ENCODE peak calls at places on chromosomes 4 and X, in four cellular contexts. L is heart right ventricle, B is A549, Z is prostate gland. X is an unnamed sample.

GRCh38 chrX:40008841-40009461 is 88.8 kb downstream of the BCOR start:
- DNase-seq in Z (no peak), B (no peak), L (peak; percentile 59), X (no peak)

GRCh38 chrX:53481093-53481492 is 46.9 kb upstream of the HSD17B10 start:
- DNase-seq in L (no peak), Z (no peak), B (peak; percentile 17), X (no peak)

GRCh38 chr4:155762351-155762750 is 3.5 kb downstream of the GUCY1B1 start:
- DNase-seq in B (no peak), Z (no peak), L (no peak), X (no peak)

GRCh38 chr4:166956484-166956883 is 277.8 kb downstream of the SPOCK3 start:
- DNase-seq in Z (no peak), B (no peak), L (no peak), X (no peak)

GRCh38 chr4:176660561-176660960 is 132.2 kb downstream of the VEGFC start:
- DNase-seq in B (peak; percentile 42), Z (no peak), L (no peak), X (no peak)

GRCh38 chr4:67879486-67879885 is 4.3 kb downstream of the TMPRSS11D start:
- DNase-seq in B (no peak), Z (no peak), L (no peak), X (no peak)

GRCh38 chr4:124636793-124637192 is 75.7 kb downstream of the ANKRD50 start:
- DNase-seq in Z (no peak), L (no peak), B (no peak), X (no peak)

GRCh38 chr4:122777846-122778501 is 45.5 kb downstream of the BBS12 start:
- DNase-seq in L (no peak), Z (no peak), B (no peak), X (no peak)

GRCh38 chr4:155722816-155723499 is 35.9 kb upstream of the GUCY1B1 start:
- DNase-seq in Z (no peak), B (no peak), L (no peak), X (no peak)

GRCh38 chr4:173213296-173213695 is 44.7 kb downstream of the GALNT7 start:
- DNase-seq in Z (peak; percentile 19), B (no peak), L (no peak), X (no peak)

GRCh38 chr4:103786014-103786413 is 66.2 kb upstream of the TACR3 start:
- DNase-seq in B (peak; percentile 53), L (no peak), Z (no peak), X (no peak)

GRCh38 chr4:51885371-51885770 is 42.4 kb downstream of the DCUN1D4 start:
- DNase-seq in B (peak; percentile 19), L (no peak), Z (no peak), X (peak; percentile 37)

GRCh38 chr4:7650606-7651400 is 216.1 kb upstream of the PSAPL1 start:
- DNase-seq in Z (no peak), L (no peak), B (no peak), X (no peak)

GRCh38 chr4:105709081-105709450 is 482 bp downstream of the GSTCD start:
- DNase-seq in Z (no peak), L (no peak), B (no peak), X (no peak)

GRCh38 chr4:76458297-76458696 is 23.3 kb downstream of the SHROOM3 start:
- DNase-seq in L (no peak), Z (no peak), B (no peak), X (no peak)

GRCh38 chrX:73728518-73729023 is 165.6 kb downstream of the CHIC1 start:
- DNase-seq in Z (no peak), L (no peak), B (no peak), X (no peak)

GRCh38 chr4:23225564-23225963 is 532.8 kb downstream of the GBA3 start:
- DNase-seq in L (no peak), B (no peak), Z (no peak), X (no peak)

GRCh38 chrX:154512879-154513553 is 3.0 kb downstream of the FAM3A start:
- DNase-seq in B (no peak), L (no peak), Z (no peak), X (no peak)

GRCh38 chr4:101274888-101275752 is 72.2 kb downstream of the PPP3CA start:
- DNase-seq in L (no peak), Z (no peak), B (no peak), X (no peak)

GRCh38 chrX:51487960-51488267 is 8.5 kb downstream of the NUDT11 start:
- DNase-seq in B (no peak), Z (no peak), L (no peak), X (no peak)

GRCh38 chrX:116490091-116490490 is 27.3 kb upstream of the CT83 start:
- DNase-seq in B (peak; percentile 1), Z (no peak), L (no peak), X (no peak)

GRCh38 chr4:52076731-52077130 is 25.6 kb downstream of the SPATA18 start:
- DNase-seq in L (peak; percentile 18), B (no peak), Z (no peak), X (no peak)

GRCh38 chrX:107599371-107599970 is 28.8 kb upstream of the PRPS1 start:
- DNase-seq in L (no peak), B (no peak), Z (no peak), X (no peak)

GRCh38 chr4:22573198-22573597 is 57.3 kb upstream of the ADGRA3 start:
- DNase-seq in Z (no peak), L (peak; percentile 65), B (no peak), X (peak; percentile 6)

GRCh38 chr4:82890913-82891727 is at the start of gene SEC31A:
- DNase-seq in L (peak; percentile 97), Z (peak; percentile 96), B (peak; percentile 92), X (peak; percentile 92)

GRCh38 chr4:653080-653821 is 20.8 kb downstream of the ATP5ME start:
- DNase-seq in Z (no peak), L (no peak), B (no peak), X (no peak)

GRCh38 chrX:75151828-75152592 is 4.1 kb downstream of the ABCB7 start:
- DNase-seq in Z (no peak), L (no peak), B (no peak), X (no peak)

GRCh38 chr4:73859614-73860088 is 6.6 kb downstream of the PF4V1 start:
- DNase-seq in B (no peak), Z (no peak), L (no peak), X (no peak)

GRCh38 chr4:107467461-107467860 is 252.6 kb downstream of the PAPSS1 start:
- DNase-seq in L (no peak), Z (no peak), B (no peak), X (no peak)
- H3K27ac ChIP-seq in L (no peak overlapping the region), Z (no peak overlapping the region), B (no peak overlapping the region), X (no peak overlapping the region)

DNA sequence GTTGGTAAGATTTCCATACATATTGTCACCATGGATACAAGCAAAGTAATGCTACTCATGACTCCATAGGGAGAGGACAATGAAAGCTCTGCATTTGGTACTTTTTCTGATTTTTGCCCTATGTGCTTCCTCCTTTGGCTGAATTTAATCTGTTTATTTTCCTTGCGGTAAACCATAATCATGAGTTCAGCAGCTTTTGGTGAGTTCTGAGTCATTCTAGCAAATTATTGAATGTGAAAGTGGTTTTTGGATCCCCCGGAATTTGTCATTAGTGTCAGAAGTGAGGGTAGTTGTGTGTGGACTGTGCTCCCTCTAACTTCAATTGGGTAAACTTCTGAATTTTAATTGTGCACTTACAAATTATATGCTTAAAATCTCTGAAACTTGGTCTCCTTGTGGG is 170.3 kb downstream of the MOSPD2 start:
- DNase-seq in L (no peak), B (no peak), Z (no peak), X (no peak)
- H3K27ac ChIP-seq in L (no peak overlapping the region), B (no peak overlapping the region), Z (no peak overlapping the region), X (no peak overlapping the region)

GRCh38 chrX:96563663-96564062 is 121.0 kb upstream of the DIAPH2 start:
- DNase-seq in Z (peak; percentile 30), B (peak; percentile 52), L (no peak), X (no peak)
- H3K27ac ChIP-seq in Z (no peak overlapping the region), B (no peak overlapping the region), L (no peak overlapping the region), X (no peak overlapping the region)

GRCh38 chr4:2744576-2745270 is 11.4 kb downstream of the TNIP2 start:
- DNase-seq in B (no peak), L (no peak), Z (no peak), X (no peak)
- H3K27ac ChIP-seq in B (no peak overlapping the region), L (no peak overlapping the region), Z (no peak overlapping the region), X (no peak overlapping the region)

GRCh38 chrX:20838477-20838876 is 535.7 kb upstream of the CNKSR2 start:
- DNase-seq in L (no peak), B (no peak), Z (no peak), X (no peak)
- H3K27ac ChIP-seq in L (no peak overlapping the region), B (no peak overlapping the region), Z (no peak overlapping the region), X (no peak overlapping the region)

DNA sequence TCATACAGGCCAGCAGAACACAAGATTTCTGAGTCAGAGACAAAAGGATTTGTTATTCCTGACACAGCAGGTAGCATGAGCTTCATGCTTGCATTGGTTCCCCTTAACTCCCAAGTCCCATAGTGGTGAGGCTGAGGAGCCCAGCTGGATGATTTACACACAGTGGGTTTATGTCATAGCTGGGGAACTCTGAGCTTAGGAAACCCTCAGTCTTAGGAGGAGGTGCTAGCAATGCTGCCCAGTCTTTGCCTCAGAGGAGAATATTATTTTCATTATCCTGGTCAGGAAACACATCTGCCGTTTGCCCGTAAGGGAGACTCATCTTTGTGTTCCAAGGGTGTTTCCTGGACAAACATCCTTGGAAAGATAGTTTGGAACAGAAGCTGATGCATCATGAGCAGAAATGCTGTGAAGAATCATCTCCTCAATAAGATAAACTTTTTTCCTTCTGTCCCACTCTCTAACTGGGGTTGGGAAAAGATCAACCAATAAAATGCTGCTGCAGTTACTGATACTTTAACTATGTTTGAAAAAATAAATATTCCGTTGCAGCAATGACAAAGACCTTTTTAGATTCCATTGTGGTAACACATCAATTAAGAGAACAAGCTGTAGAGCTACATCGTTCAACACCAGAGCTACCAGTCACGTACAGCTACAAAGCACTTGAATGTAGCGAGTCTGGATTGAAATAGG is 146.8 kb downstream of the DCLK2 start:
- DNase-seq in L (no peak), B (peak; percentile 88), Z (no peak), X (no peak)
- H3K27ac ChIP-seq in L (no peak overlapping the region), B (peak overlapping the region; percentile 70), Z (no peak overlapping the region), X (no peak overlapping the region)

X was measured in caudate nucleus.